ENCODE peak calls at places on chromosomes 16 and 17, in nine cellular contexts. W is central memory CD4-positive, alpha-beta T cell; Q is AG08396; G is NCI-H2081; X is stimulated activated CD4-positive, alpha-beta T cell treated with anti-CD3 and anti-CD28 coated beads, TNF-alpha, amount 100 ng/mL, for 48 hours; V is GM19239; P is mucosa of gallbladder; K is psoas muscle; U is NCI-H1092. F is an unnamed sample.

GRCh38 chr17:37045271-37045946 is 96.7 kb downstream of the AATF start:
- DNase-seq in W (no peak), Q (no peak), G (peak; percentile 35), X (no peak), V (no peak), P (no peak), K (no peak), U (no peak), F (no peak)

GRCh38 chr17:80166446-80166845 is 3.4 kb upstream of the CARD14 start:
- DNase-seq in W (no peak), Q (no peak), G (no peak), X (no peak), V (no peak), P (no peak), K (no peak), U (no peak), F (no peak)

GRCh38 chr16:74760007-74760767 is 14.4 kb downstream of the FA2H start:
- DNase-seq in W (no peak), Q (peak; percentile 43), G (no peak), X (no peak), V (no peak), P (peak; percentile 67), K (no peak), U (no peak), F (no peak)

GRCh38 chr17:17492562-17492961 is 3.6 kb downstream of the RASD1 start:
- DNase-seq in W (no peak), Q (no peak), G (no peak), X (no peak), V (no peak), P (no peak), K (peak; percentile 15), U (no peak), F (no peak)

GRCh38 chr16:49854227-49855203 is 1.4 kb downstream of the ZNF423 start:
- DNase-seq in W (no peak), Q (no peak), G (no peak), X (no peak), V (no peak), P (no peak), K (peak; percentile 78), U (no peak), F (no peak)

GRCh38 chr16:59905628-59906027 is 1171.5 kb upstream of the GOT2 start:
- DNase-seq in W (no peak), Q (no peak), G (no peak), X (no peak), V (no peak), P (no peak), K (no peak), U (no peak), F (no peak)

GRCh38 chr17:4152471-4152870 is 9.5 kb downstream of the CYB5D2 start:
- DNase-seq in W (no peak), Q (peak; percentile 65), G (no peak), X (no peak), V (no peak), P (no peak), K (no peak), U (no peak), F (no peak)

GRCh38 chr17:72022328-72022727 is 98.5 kb upstream of the SOX9 start:
- DNase-seq in W (no peak), Q (no peak), G (no peak), X (no peak), V (no peak), P (no peak), K (no peak), U (no peak), F (no peak)

GRCh38 chr16:23434380-23434779 is 18.6 kb downstream of the COG7 start:
- DNase-seq in W (peak; percentile 55), Q (peak; percentile 43), G (peak; percentile 72), X (no peak), V (peak; percentile 37), P (peak; percentile 16), K (no peak), U (peak; percentile 53), F (peak; percentile 55)

GRCh38 chr16:79316004-79316458 is 284.5 kb downstream of the MAF start:
- DNase-seq in W (no peak), Q (no peak), G (no peak), X (peak; percentile 61), V (no peak), P (no peak), K (no peak), U (no peak), F (peak; percentile 78)

GRCh38 chr17:60526726-60527125 is 684 bp upstream of the APPBP2 start:
- DNase-seq in W (no peak), Q (no peak), G (no peak), X (no peak), V (no peak), P (no peak), K (no peak), U (no peak), F (no peak)

GRCh38 chr17:44878627-44879221 is 20.5 kb downstream of the EFTUD2 start:
- DNase-seq in W (no peak), Q (peak; percentile 32), G (peak; percentile 31), X (peak; percentile 7), V (peak; percentile 21), P (peak; percentile 36), K (no peak), U (peak; percentile 45), F (no peak)

GRCh38 chr17:61463068-61463980 is 11.1 kb downstream of the TBX4 start:
- DNase-seq in W (no peak), Q (no peak), G (no peak), X (no peak), V (no peak), P (no peak), K (peak; percentile 36), U (no peak), F (no peak)

GRCh38 chr17:12765544-12765943 is 23.8 kb upstream of the ARHGAP44 start:
- DNase-seq in W (no peak), Q (peak; percentile 67), G (no peak), X (no peak), V (no peak), P (peak; percentile 56), K (no peak), U (no peak), F (no peak)

GRCh38 chr17:38750312-38751121 is 2.0 kb upstream of the PSMB3 start:
- DNase-seq in W (no peak), Q (no peak), G (peak; percentile 25), X (no peak), V (no peak), P (no peak), K (no peak), U (no peak), F (no peak)

GRCh38 chr17:6355196-6355595 is 79.7 kb downstream of the AIPL1 start:
- DNase-seq in W (no peak), Q (no peak), G (no peak), X (no peak), V (no peak), P (no peak), K (no peak), U (no peak), F (no peak)

GRCh38 chr17:27511921-27512320 is 55.7 kb downstream of the KSR1 start:
- DNase-seq in W (no peak), Q (no peak), G (no peak), X (no peak), V (no peak), P (no peak), K (no peak), U (no peak), F (no peak)

GRCh38 chr16:66918803-66919568 is at the start of gene CDH16:
- DNase-seq in W (no peak), Q (no peak), G (no peak), X (no peak), V (no peak), P (peak; percentile 45), K (no peak), U (no peak), F (no peak)

GRCh38 chr16:23174622-23175021 is 7.9 kb upstream of the SCNN1G start:
- DNase-seq in W (no peak), Q (no peak), G (no peak), X (no peak), V (no peak), P (no peak), K (no peak), U (no peak), F (no peak)

GRCh38 chr16:17977260-17977659 is 359.3 kb downstream of the NPIPA8 start:
- DNase-seq in W (no peak), Q (no peak), G (no peak), X (no peak), V (no peak), P (no peak), K (no peak), U (no peak), F (no peak)

GRCh38 chr16:54647731-54648221 is 282.9 kb upstream of the IRX5 start:
- DNase-seq in W (no peak), Q (no peak), G (peak; percentile 5), X (no peak), V (no peak), P (no peak), K (no peak), U (no peak), F (no peak)

GRCh38 chr16:87499189-87499486 is 6.3 kb upstream of the ZCCHC14 start:
- DNase-seq in W (no peak), Q (peak; percentile 62), G (no peak), X (no peak), V (no peak), P (no peak), K (no peak), U (no peak), F (no peak)

GRCh38 chr17:49450735-49451134 is 36.1 kb upstream of the PHB1 start:
- DNase-seq in W (no peak), Q (no peak), G (no peak), X (no peak), V (no peak), P (no peak), K (no peak), U (no peak), F (no peak)

GRCh38 chr16:85556456-85557082 is 56.6 kb upstream of the GSE1 start:
- DNase-seq in W (peak; percentile 61), Q (peak; percentile 63), G (peak; percentile 26), X (peak; percentile 45), V (peak; percentile 82), P (no peak), K (peak; percentile 67), U (no peak), F (no peak)

GRCh38 chr16:56013962-56014552 is 138.9 kb upstream of the CES5A start:
- DNase-seq in W (no peak), Q (no peak), G (no peak), X (peak; percentile 30), V (peak; percentile 8), P (peak; percentile 44), K (peak; percentile 54), U (no peak), F (no peak)

GRCh38 chr17:65794572-65794971 is 233.1 kb upstream of the AXIN2 start:
- DNase-seq in W (no peak), Q (peak; percentile 28), G (no peak), X (no peak), V (no peak), P (no peak), K (no peak), U (no peak), F (no peak)